ENCODE peak calls at places on chromosome X, in four cellular contexts. S is AG10803, Q is A549, O is testis. W is an unnamed sample.

GRCh38 chrX:103533428-103534216 is 14.3 kb upstream of the RAB40A start:
- DNase-seq in S (peak), O (peak), Q (peak), W (peak)

GRCh38 chrX:9278475-9279270 is 186.2 kb upstream of the TBL1X start:
- DNase-seq in Q (no peak), O (no peak), S (peak), W (peak)

GRCh38 chrX:72569786-72570185 is 2.9 kb downstream of the HDAC8 start:
- DNase-seq in O (no peak), Q (no peak), S (peak), W (peak)

GRCh38 chrX:156004256-156004655 is 6.8 kb downstream of the IL9R start:
- DNase-seq in Q (no peak), O (no peak), S (no peak), W (no peak)

GRCh38 chrX:113929004-113929403 is 654.9 kb upstream of the HTR2C start:
- DNase-seq in S (peak), O (peak), Q (peak), W (no peak)

GRCh38 chrX:155065035-155065734 is 5.8 kb downstream of the CMC4 start:
- DNase-seq in Q (no peak), S (peak), O (no peak), W (peak)

GRCh38 chrX:53116101-53116500 is 22.2 kb downstream of the KANTR start:
- DNase-seq in S (peak), O (peak), Q (no peak), W (no peak)

GRCh38 chrX:149531599-149531998 is 9.2 kb upstream of the EOLA1 start:
- DNase-seq in S (no peak), O (no peak), Q (no peak), W (no peak)

GRCh38 chrX:149825424-149825823 is 43.7 kb downstream of the MAGEA9 start:
- DNase-seq in O (peak), S (no peak), Q (no peak), W (no peak)

GRCh38 chrX:124239324-124239723 is 93.1 kb upstream of the TEX13D start:
- DNase-seq in Q (no peak), O (no peak), S (no peak), W (no peak)

GRCh38 chrX:15854080-15854655 is 445 bp downstream of the AP1S2 start:
- DNase-seq in Q (peak), S (no peak), O (peak), W (peak)

GRCh38 chrX:21741378-21741777 is 16.5 kb downstream of the SMPX start:
- DNase-seq in Q (no peak), S (no peak), O (no peak), W (no peak)

GRCh38 chrX:97284531-97284930 is 400.8 kb downstream of the RPA4 start:
- DNase-seq in Q (no peak), S (no peak), O (no peak), W (no peak)

GRCh38 chrX:101417190-101417589 is 9.2 kb downstream of the HNRNPH2 start:
- DNase-seq in O (peak), S (no peak), Q (no peak), W (no peak)

GRCh38 chrX:9466115-9466495 is 1.2 kb downstream of the TBL1X start:
- DNase-seq in Q (peak), S (peak), O (peak), W (no peak)

GRCh38 chrX:96182366-96182765 is 502.3 kb upstream of the DIAPH2 start:
- DNase-seq in S (peak), Q (no peak), O (peak), W (peak)

GRCh38 chrX:65667503-65668355 is at the start of gene MSN:
- DNase-seq in O (peak), Q (peak), S (peak), W (peak)

GRCh38 chrX:149372861-149373260 is 132.2 kb downstream of the IDS start:
- DNase-seq in Q (no peak), S (peak), O (no peak), W (no peak)

GRCh38 chrX:110286126-110286525 is 31.8 kb downstream of the AMMECR1 start:
- DNase-seq in Q (peak), O (no peak), S (peak), W (peak)

GRCh38 chrX:20530319-20530979 is 263.7 kb upstream of the RPS6KA3 start:
- DNase-seq in Q (peak), O (peak), S (peak), W (peak)

GRCh38 chrX:152601848-152602616 is 35.7 kb upstream of the GABRQ start:
- DNase-seq in Q (no peak), S (no peak), O (no peak), W (no peak)

GRCh38 chrX:153499876-153500275 is 5.1 kb downstream of the BGN start:
- DNase-seq in O (peak), S (peak), Q (no peak), W (no peak)

GRCh38 chrX:154712781-154713391 is 38.0 kb downstream of the GAB3 start:
- DNase-seq in O (no peak), Q (no peak), S (peak), W (peak)

GRCh38 chrX:16892504-16893362 is 22.6 kb upstream of the RBBP7 start:
- DNase-seq in O (peak), S (peak), Q (peak), W (peak)

GRCh38 chrX:22105231-22105630 is 73.1 kb downstream of the PHEX start:
- DNase-seq in S (peak), Q (no peak), O (peak), W (no peak)

GRCh38 chrX:75746891-75747639 is 38.0 kb downstream of the MAGEE2 start:
- DNase-seq in O (peak), S (peak), Q (peak), W (peak)

GRCh38 chrX:34658316-34658715 is 1.2 kb upstream of the TMEM47 start:
- DNase-seq in O (no peak), S (peak), Q (no peak), W (no peak)

GRCh38 chrX:20454117-20454516 is 187.4 kb upstream of the RPS6KA3 start:
- DNase-seq in S (peak), Q (no peak), O (no peak), W (peak)

GRCh38 chrX:55767100-55767499 is 49.6 kb downstream of the RRAGB start:
- DNase-seq in Q (no peak), S (peak), O (no peak), W (no peak)

GRCh38 chrX:82127228-82128123 is 925.6 kb downstream of the SH3BGRL start:
- DNase-seq in S (no peak), Q (no peak), O (no peak), W (no peak)

GRCh38 chrX:10922158-10922557 is 189.0 kb upstream of the HCCS start:
- DNase-seq in Q (no peak), O (no peak), S (peak), W (peak)

GRCh38 chrX:102517331-102517730 is 792 bp upstream of the TMSB15A start:
- DNase-seq in O (no peak), S (peak), Q (no peak), W (peak)

GRCh38 chrX:8783100-8784098 is 17.8 kb downstream of the FAM9A start:
- DNase-seq in Q (peak), O (peak), S (peak), W (no peak)

GRCh38 chrX:6968231-6968630 is 179.3 kb upstream of the STS start:
- DNase-seq in S (peak), O (no peak), Q (no peak), W (peak)

GRCh38 chrX:39477438-39478120 is 620.2 kb downstream of the BCOR start:
- DNase-seq in S (peak), O (no peak), Q (no peak), W (no peak)
- TF ChIP-seq CTCF in S (no peak), O (no peak), Q (no peak), W (peak)

GRCh38 chrX:144896323-144896722 is 351.0 kb upstream of the SPANXN1 start:
- DNase-seq in O (no peak), Q (no peak), S (no peak), W (no peak)
- TF ChIP-seq CTCF in O (no peak), Q (no peak), S (peak), W (peak)

GRCh38 chrX:93259029-93259428 is 414.3 kb downstream of the NAP1L3 start:
- DNase-seq in O (no peak), Q (no peak), S (no peak), W (no peak)
- TF ChIP-seq CTCF in O (no peak), Q (no peak), S (no peak), W (no peak)

DNA sequence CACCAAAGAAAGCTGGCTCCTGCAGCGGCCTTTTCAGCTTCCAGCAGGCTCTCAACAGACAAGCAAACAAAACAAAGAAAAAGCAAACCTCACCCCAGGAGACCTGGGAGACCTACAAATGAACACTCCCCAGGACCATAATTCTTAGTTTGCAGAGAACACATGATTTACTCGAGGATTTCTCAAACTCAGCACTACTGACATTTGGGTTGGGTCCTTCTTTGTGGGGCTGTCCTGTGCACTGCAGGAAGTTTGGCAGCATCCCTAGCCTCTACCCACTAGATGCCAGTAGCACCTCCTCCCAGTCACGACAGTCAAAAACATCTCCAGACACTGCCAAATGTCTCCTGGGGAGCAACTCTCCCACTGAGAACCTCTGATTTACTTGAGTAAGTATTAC is 21.9 kb downstream of the APOO start:
- DNase-seq in S (peak), O (no peak), Q (no peak), W (no peak)
- TF ChIP-seq CTCF in S (no peak), O (no peak), Q (no peak), W (no peak)

DNA sequence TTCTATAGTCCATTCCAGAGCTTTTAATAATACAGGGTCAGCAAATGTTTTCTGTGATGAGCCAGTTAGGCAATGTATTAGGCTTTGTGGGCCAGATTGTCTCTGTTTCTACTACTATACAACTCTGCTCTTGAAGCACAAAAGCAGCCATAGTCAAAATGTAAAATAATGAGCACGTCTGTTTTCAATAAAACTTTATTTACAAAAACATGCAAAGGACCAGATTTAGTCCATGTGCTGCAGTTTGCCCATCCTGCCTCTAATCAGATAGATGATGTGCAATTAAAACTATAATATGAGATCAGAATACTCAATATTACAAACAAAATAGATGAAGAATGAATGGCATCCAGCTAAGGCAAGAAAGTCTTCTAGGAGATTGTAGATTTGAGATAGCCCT is 127.8 kb upstream of the FRMPD4 start:
- DNase-seq in S (no peak), Q (no peak), O (no peak), W (no peak)
- TF ChIP-seq CTCF in S (no peak), Q (no peak), O (no peak), W (no peak)

GRCh38 chrX:45806410-45807121 is 605.9 kb upstream of the DIPK2B start:
- DNase-seq in Q (no peak), S (peak), O (no peak), W (peak)

GRCh38 chrX:45803383-45803921 is 602.8 kb upstream of the DIPK2B start:
- DNase-seq in S (peak), O (no peak), Q (no peak), W (peak)

GRCh38 chrX:45799576-45799975 is 598.9 kb upstream of the DIPK2B start:
- DNase-seq in O (no peak), Q (no peak), S (no peak), W (no peak)

GRCh38 chrX:45801554-45801953 is 600.9 kb upstream of the DIPK2B start:
- DNase-seq in S (peak), O (no peak), Q (no peak), W (no peak)
- TF ChIP-seq CTCF in S (peak), O (no peak), Q (peak), W (peak)

GRCh38 chrX:136585960-136586359 is 53.9 kb downstream of the VGLL1 start:
- DNase-seq in S (no peak), Q (no peak), O (no peak), W (no peak)
- TF ChIP-seq CTCF in S (no peak), Q (no peak), O (no peak), W (no peak)

GRCh38 chrX:49726966-49727365 is 31.2 kb upstream of the PAGE1 start:
- DNase-seq in Q (no peak), S (no peak), O (no peak), W (no peak)
- TF ChIP-seq CTCF in Q (no peak), S (no peak), O (no peak), W (no peak)

W was measured in HFFc6.